ENCODE peak calls at places on chromosomes 12 and 14, in ten cellular contexts. L, V, I, Z, R, U, X, D, T and E are unnamed samples.

GRCh38 chr12:1907652-1908611 is 10.5 kb downstream of the CACNA2D4 start:
- DNase-seq in T (peak), V (no peak), D (no peak), U (peak), Z (no peak), R (no peak), L (no peak), X (peak), I (peak), E (no peak)

GRCh38 chr12:48157889-48158370 is 615 bp upstream of the ASB8 start:
- DNase-seq in T (no peak), U (no peak), X (no peak), I (no peak), V (no peak), Z (no peak), D (no peak), R (no peak), L (no peak), E (no peak)

GRCh38 chr12:76996983-76997382 is 68.4 kb downstream of the E2F7 start:
- DNase-seq in I (no peak), X (no peak), V (no peak), L (no peak), D (no peak), T (no peak), Z (no peak), U (no peak), R (no peak), E (no peak)

GRCh38 chr12:113030875-113031525 is 25.5 kb upstream of the DTX1 start:
- DNase-seq in I (no peak), D (peak), X (peak), V (no peak), T (peak), U (no peak), Z (peak), L (peak), R (peak), E (peak)

GRCh38 chr14:64952598-64953309 is 10.2 kb upstream of the GPX2 start:
- DNase-seq in D (no peak), U (peak), R (peak), X (no peak), V (no peak), Z (no peak), T (no peak), L (no peak), I (no peak), E (no peak)

GRCh38 chr12:96617178-96617577 is 127.8 kb downstream of the CFAP54 start:
- DNase-seq in X (no peak), R (no peak), Z (no peak), I (no peak), L (peak), V (no peak), T (no peak), D (no peak), U (no peak), E (no peak)

GRCh38 chr12:95623554-95624170 is 72.4 kb upstream of the USP44 start:
- DNase-seq in D (peak), Z (peak), X (peak), R (peak), L (peak), T (peak), U (peak), V (no peak), I (no peak), E (peak)

GRCh38 chr12:98725481-98726247 is 80.6 kb downstream of the APAF1 start:
- DNase-seq in T (peak), X (peak), V (peak), I (no peak), L (peak), D (peak), U (no peak), R (peak), Z (peak), E (peak)

GRCh38 chr12:106978035-106978800 is 8.7 kb downstream of the MTERF2 start:
- DNase-seq in U (no peak), I (no peak), V (peak), R (no peak), L (peak), T (no peak), X (no peak), D (no peak), Z (peak), E (peak)

GRCh38 chr14:104680056-104680805 is 9.2 kb upstream of the INF2 start:
- DNase-seq in U (peak), R (peak), X (peak), D (no peak), I (no peak), L (peak), V (peak), T (peak), Z (no peak), E (no peak)

GRCh38 chr14:69500736-69501135 is 16.2 kb downstream of the PLEKHD1 start:
- DNase-seq in T (no peak), Z (no peak), V (no peak), U (peak), D (no peak), R (no peak), L (no peak), X (no peak), I (no peak), E (no peak)

GRCh38 chr12:25549120-25549519 is 4.0 kb downstream of the LMNTD1 start:
- DNase-seq in R (no peak), L (no peak), X (no peak), D (no peak), Z (no peak), T (no peak), I (no peak), V (no peak), U (no peak), E (no peak)

GRCh38 chr12:47946413-47947107 is 16.8 kb upstream of the TMEM106C start:
- DNase-seq in I (no peak), R (peak), T (peak), D (no peak), U (no peak), X (no peak), L (peak), V (no peak), Z (no peak), E (no peak)

GRCh38 chr12:95648990-95649791 is 97.9 kb upstream of the USP44 start:
- DNase-seq in T (peak), I (no peak), L (peak), V (no peak), R (no peak), D (no peak), X (peak), Z (no peak), U (peak), E (peak)

GRCh38 chr14:73753887-73754880 is 40.0 kb upstream of the PNMA1 start:
- DNase-seq in R (no peak), X (no peak), Z (peak), I (no peak), T (peak), L (peak), D (no peak), V (peak), U (peak), E (no peak)

GRCh38 chr14:21556378-21557083 is 23.3 kb downstream of the OR10G3 start:
- DNase-seq in V (no peak), X (no peak), U (no peak), I (no peak), Z (no peak), D (no peak), R (peak), L (no peak), T (no peak), E (no peak)

GRCh38 chr12:67442347-67442841 is 173.2 kb downstream of the CAND1 start:
- DNase-seq in I (no peak), R (no peak), D (no peak), U (no peak), X (no peak), T (peak), L (no peak), V (no peak), Z (no peak), E (peak)

GRCh38 chr12:96387981-96388380 is 12.3 kb downstream of the CDK17 start:
- DNase-seq in L (no peak), I (no peak), Z (no peak), T (no peak), X (no peak), R (no peak), U (no peak), V (no peak), D (no peak), E (no peak)

GRCh38 chr14:94461526-94462218 is 9.1 kb upstream of the SERPINA11 start:
- DNase-seq in Z (no peak), T (no peak), R (no peak), I (no peak), L (no peak), V (no peak), D (no peak), X (no peak), U (no peak), E (no peak)

GRCh38 chr12:77855548-77855947 is 24.9 kb downstream of the NAV3 start:
- DNase-seq in Z (no peak), L (peak), V (no peak), U (no peak), X (no peak), R (no peak), D (no peak), T (peak), I (no peak), E (no peak)